ENCODE peak calls at places on chromosomes 7 and 10, in five cellular contexts. B is brain microvascular endothelial cell, E is LoVo, Y is HTR-8/SVneo, U is cardiac muscle cell. P is an unnamed sample.

GRCh38 chr10:36608251-36608650 is 517.1 kb upstream of the ANKRD30A start:
- DNase-seq in B (peak), E (no peak), Y (peak), U (no peak), P (no peak)

GRCh38 chr7:101717986-101718746 is 89.1 kb upstream of the MYL10 start:
- DNase-seq in B (peak), E (no peak), Y (peak), U (no peak), P (peak)

GRCh38 chr7:17988858-17989257 is 38.8 kb downstream of the PRPS1L1 start:
- DNase-seq in B (no peak), E (no peak), Y (no peak), U (no peak), P (no peak)

GRCh38 chr7:13839063-13839462 is 150.4 kb downstream of the ETV1 start:
- DNase-seq in B (no peak), E (no peak), Y (no peak), U (no peak), P (no peak)

GRCh38 chr10:4343798-4344370 is 482.1 kb upstream of the AKR1E2 start:
- DNase-seq in B (no peak), E (no peak), Y (no peak), U (no peak), P (peak)

GRCh38 chr7:121373177-121373576 is 22.9 kb downstream of the FAM3C start:
- DNase-seq in B (no peak), E (no peak), Y (no peak), U (no peak), P (no peak)

GRCh38 chr10:44383749-44384600 is 922 bp downstream of the CXCL12 start:
- DNase-seq in B (peak), E (no peak), Y (peak), U (peak), P (peak)

GRCh38 chr10:22345301-22346086 is at the start of gene SPAG6:
- DNase-seq in B (no peak), E (no peak), Y (no peak), U (no peak), P (no peak)

GRCh38 chr10:127694580-127695193 is 42.3 kb upstream of the FOXI2 start:
- DNase-seq in B (no peak), E (peak), Y (peak), U (peak), P (no peak)

GRCh38 chr7:82039621-82040020 is 269.8 kb upstream of the HGF start:
- DNase-seq in B (no peak), E (no peak), Y (no peak), U (no peak), P (no peak)

P was measured in HFFc6.